ENCODE peak calls at places on chromosomes 11 and 22, in five cellular contexts. One of them, this sample, is unnamed.

GRCh38 chr11:86688398-86689179 is 16.2 kb upstream of the ME3 start:
- DNase-seq in epithelial cell of esophagus: peak
- DNase-seq in fibroblast of the aortic adventitia: peak
- DNase-seq in mammary epithelial cell: no peak
- DNase-seq in Panc1: no peak
- DNase-seq in this sample: peak

GRCh38 chr11:2142762-2143202 is 3.6 kb upstream of the IGF2 start:
- DNase-seq in epithelial cell of esophagus: peak
- DNase-seq in fibroblast of the aortic adventitia: peak
- DNase-seq in mammary epithelial cell: peak
- DNase-seq in Panc1: no peak
- DNase-seq in this sample: peak

GRCh38 chr11:65224939-65225283 is 36.9 kb upstream of the POLA2 start:
- DNase-seq in fibroblast of the aortic adventitia: peak
- DNase-seq in Panc1: no peak
- DNase-seq in epithelial cell of esophagus: peak
- DNase-seq in mammary epithelial cell: peak
- DNase-seq in this sample: peak

GRCh38 chr22:34414467-34415440 is 494.5 kb upstream of the LARGE1 start:
- DNase-seq in mammary epithelial cell: peak
- DNase-seq in Panc1: peak
- DNase-seq in epithelial cell of esophagus: peak
- DNase-seq in fibroblast of the aortic adventitia: no peak
- DNase-seq in this sample: peak

GRCh38 chr11:45263773-45264172 is 22.4 kb downstream of the SYT13 start:
- DNase-seq in mammary epithelial cell: no peak
- DNase-seq in fibroblast of the aortic adventitia: no peak
- DNase-seq in Panc1: no peak
- DNase-seq in epithelial cell of esophagus: no peak
- DNase-seq in this sample: no peak

GRCh38 chr11:1435820-1436467 is 46.2 kb downstream of the BRSK2 start:
- DNase-seq in epithelial cell of esophagus: no peak
- DNase-seq in fibroblast of the aortic adventitia: no peak
- DNase-seq in Panc1: no peak
- DNase-seq in mammary epithelial cell: no peak
- DNase-seq in this sample: no peak

GRCh38 chr11:63841554-63841953 is 2.6 kb downstream of the MARK2 start:
- DNase-seq in mammary epithelial cell: peak
- DNase-seq in fibroblast of the aortic adventitia: peak
- DNase-seq in epithelial cell of esophagus: peak
- DNase-seq in Panc1: no peak
- DNase-seq in this sample: peak

GRCh38 chr11:67022961-67023956 is at the start of gene SYT12:
- DNase-seq in fibroblast of the aortic adventitia: no peak
- DNase-seq in mammary epithelial cell: no peak
- DNase-seq in Panc1: no peak
- DNase-seq in epithelial cell of esophagus: peak
- DNase-seq in this sample: no peak

GRCh38 chr11:117300301-117300700 is 9.2 kb downstream of the BACE1-AS start:
- DNase-seq in fibroblast of the aortic adventitia: peak
- DNase-seq in Panc1: no peak
- DNase-seq in epithelial cell of esophagus: no peak
- DNase-seq in mammary epithelial cell: no peak
- DNase-seq in this sample: peak

GRCh38 chr22:39010946-39011625 is 3.0 kb upstream of the APOBEC3C start:
- DNase-seq in fibroblast of the aortic adventitia: no peak
- DNase-seq in Panc1: no peak
- DNase-seq in mammary epithelial cell: no peak
- DNase-seq in epithelial cell of esophagus: no peak
- DNase-seq in this sample: no peak

GRCh38 chr11:2315395-2316168 is 13.8 kb downstream of the TSPAN32 start:
- DNase-seq in fibroblast of the aortic adventitia: no peak
- DNase-seq in Panc1: no peak
- DNase-seq in mammary epithelial cell: no peak
- DNase-seq in epithelial cell of esophagus: no peak
- DNase-seq in this sample: no peak

GRCh38 chr11:78651923-78652602 is 77.4 kb upstream of the NARS2 start:
- DNase-seq in Panc1: no peak
- DNase-seq in fibroblast of the aortic adventitia: no peak
- DNase-seq in epithelial cell of esophagus: no peak
- DNase-seq in mammary epithelial cell: no peak
- DNase-seq in this sample: no peak

GRCh38 chr11:86861810-86862209 is 61.5 kb downstream of the PRSS23 start:
- DNase-seq in epithelial cell of esophagus: no peak
- DNase-seq in Panc1: no peak
- DNase-seq in fibroblast of the aortic adventitia: no peak
- DNase-seq in mammary epithelial cell: no peak
- DNase-seq in this sample: no peak

GRCh38 chr22:22322792-22323191 is 78.2 kb downstream of the VPREB1 start:
- DNase-seq in Panc1: no peak
- DNase-seq in fibroblast of the aortic adventitia: no peak
- DNase-seq in mammary epithelial cell: no peak
- DNase-seq in epithelial cell of esophagus: no peak
- DNase-seq in this sample: no peak

GRCh38 chr11:112268406-112268805 is 7.7 kb upstream of the PLET1 start:
- DNase-seq in Panc1: no peak
- DNase-seq in fibroblast of the aortic adventitia: no peak
- DNase-seq in mammary epithelial cell: no peak
- DNase-seq in epithelial cell of esophagus: no peak
- DNase-seq in this sample: no peak

GRCh38 chr11:112270551-112271180 is 10.0 kb upstream of the PLET1 start:
- DNase-seq in Panc1: no peak
- DNase-seq in mammary epithelial cell: peak
- DNase-seq in epithelial cell of esophagus: peak
- DNase-seq in fibroblast of the aortic adventitia: no peak
- DNase-seq in this sample: no peak

GRCh38 chr11:112271242-112271641 is 10.6 kb upstream of the PLET1 start:
- DNase-seq in fibroblast of the aortic adventitia: no peak
- DNase-seq in mammary epithelial cell: no peak
- DNase-seq in Panc1: no peak
- DNase-seq in epithelial cell of esophagus: no peak
- DNase-seq in this sample: no peak

GRCh38 chr11:112267188-112267591 is 6.5 kb upstream of the PLET1 start:
- DNase-seq in Panc1: no peak
- DNase-seq in epithelial cell of esophagus: no peak
- DNase-seq in mammary epithelial cell: no peak
- DNase-seq in fibroblast of the aortic adventitia: no peak
- DNase-seq in this sample: peak

GRCh38 chr11:112269139-112269538 is 8.5 kb upstream of the PLET1 start:
- DNase-seq in mammary epithelial cell: no peak
- DNase-seq in fibroblast of the aortic adventitia: no peak
- DNase-seq in epithelial cell of esophagus: no peak
- DNase-seq in Panc1: no peak
- DNase-seq in this sample: no peak
- H3K4me3 ChIP-seq in mammary epithelial cell: no peak
- H3K4me3 ChIP-seq in fibroblast of the aortic adventitia: no peak
- H3K4me3 ChIP-seq in epithelial cell of esophagus: no peak
- H3K4me3 ChIP-seq in Panc1: no peak
- H3K4me3 ChIP-seq in this sample: no peak

GRCh38 chr11:114262681-114263509 is 33.3 kb upstream of the NNMT start:
- DNase-seq in epithelial cell of esophagus: peak
- DNase-seq in mammary epithelial cell: peak
- DNase-seq in Panc1: no peak
- DNase-seq in fibroblast of the aortic adventitia: peak
- DNase-seq in this sample: peak
- TF ChIP-seq CTCF in epithelial cell of esophagus: peak
- TF ChIP-seq CTCF in mammary epithelial cell: peak
- TF ChIP-seq CTCF in Panc1: peak
- TF ChIP-seq CTCF in fibroblast of the aortic adventitia: peak
- TF ChIP-seq CTCF in this sample: peak

GRCh38 chr22:50710221-50710620 is 27.8 kb upstream of the ACR start:
- DNase-seq in mammary epithelial cell: no peak
- DNase-seq in epithelial cell of esophagus: no peak
- DNase-seq in Panc1: no peak
- DNase-seq in fibroblast of the aortic adventitia: no peak
- DNase-seq in this sample: no peak

GRCh38 chr22:50708996-50709395 is 29.0 kb upstream of the ACR start:
- DNase-seq in epithelial cell of esophagus: no peak
- DNase-seq in Panc1: no peak
- DNase-seq in fibroblast of the aortic adventitia: no peak
- DNase-seq in mammary epithelial cell: no peak
- DNase-seq in this sample: no peak

GRCh38 chr22:50711446-50712340 is 26.3 kb upstream of the ACR start:
- DNase-seq in fibroblast of the aortic adventitia: no peak
- DNase-seq in epithelial cell of esophagus: no peak
- DNase-seq in mammary epithelial cell: no peak
- DNase-seq in Panc1: no peak
- DNase-seq in this sample: peak

GRCh38 chr22:50712341-50713007 is 25.5 kb upstream of the ACR start:
- DNase-seq in Panc1: no peak
- DNase-seq in mammary epithelial cell: no peak
- DNase-seq in epithelial cell of esophagus: no peak
- DNase-seq in fibroblast of the aortic adventitia: no peak
- DNase-seq in this sample: no peak

GRCh38 chr22:50710886-50711285 is 27.1 kb upstream of the ACR start:
- DNase-seq in Panc1: no peak
- DNase-seq in fibroblast of the aortic adventitia: no peak
- DNase-seq in epithelial cell of esophagus: no peak
- DNase-seq in mammary epithelial cell: no peak
- DNase-seq in this sample: no peak
- H3K4me3 ChIP-seq in Panc1: no peak
- H3K4me3 ChIP-seq in fibroblast of the aortic adventitia: no peak
- H3K4me3 ChIP-seq in epithelial cell of esophagus: no peak
- H3K4me3 ChIP-seq in mammary epithelial cell: no peak
- H3K4me3 ChIP-seq in this sample: no peak

GRCh38 chr22:49647346-49648026 is 180.2 kb downstream of the BRD1 start:
- DNase-seq in fibroblast of the aortic adventitia: no peak
- DNase-seq in epithelial cell of esophagus: no peak
- DNase-seq in mammary epithelial cell: no peak
- DNase-seq in Panc1: no peak
- DNase-seq in this sample: no peak
- TF ChIP-seq CTCF in fibroblast of the aortic adventitia: no peak
- TF ChIP-seq CTCF in epithelial cell of esophagus: no peak
- TF ChIP-seq CTCF in mammary epithelial cell: no peak
- TF ChIP-seq CTCF in Panc1: no peak
- TF ChIP-seq CTCF in this sample: no peak

GRCh38 chr11:103947566-103947919 is 88.9 kb upstream of the DDI1 start:
- DNase-seq in fibroblast of the aortic adventitia: peak
- DNase-seq in mammary epithelial cell: no peak
- DNase-seq in Panc1: no peak
- DNase-seq in epithelial cell of esophagus: peak
- DNase-seq in this sample: peak
- H3K4me3 ChIP-seq in fibroblast of the aortic adventitia: no peak
- H3K4me3 ChIP-seq in mammary epithelial cell: no peak
- H3K4me3 ChIP-seq in Panc1: no peak
- H3K4me3 ChIP-seq in epithelial cell of esophagus: no peak
- H3K4me3 ChIP-seq in this sample: no peak

GRCh38 chr11:119774180-119774763 is 45.3 kb upstream of the NECTIN1 start:
- DNase-seq in Panc1: no peak
- DNase-seq in epithelial cell of esophagus: peak
- DNase-seq in mammary epithelial cell: peak
- DNase-seq in fibroblast of the aortic adventitia: peak
- DNase-seq in this sample: peak
- TF ChIP-seq CTCF in Panc1: no peak
- TF ChIP-seq CTCF in epithelial cell of esophagus: no peak
- TF ChIP-seq CTCF in mammary epithelial cell: no peak
- TF ChIP-seq CTCF in fibroblast of the aortic adventitia: no peak
- TF ChIP-seq CTCF in this sample: no peak

This sample was measured in cardiac fibroblast.